ENCODE peak calls at places on chromosomes 2 and 18, in ten cellular contexts. B is SJSA1; T is HT1080; K is activated CD8-positive, alpha-beta memory T cell treated with anti-CD3 and anti-CD28 coated beads for 4 hours; N is substantia nigra; F is activated naive CD4-positive, alpha-beta T cell; O is stimulated activated CD4-positive, alpha-beta T cell treated with anti-CD3 and anti-CD28 coated beads, Interleukin-15, amount 100 ng/mL, for 1 hour; D is iPS DF 19.7; W is naive B cell; Y is left cardiac atrium. H is an unnamed sample.

GRCh38 chr2:21836261-21836660 is 712.5 kb downstream of the TDRD15 start:
- DNase-seq in W (no peak), K (no peak), O (no peak), B (no peak), Y (no peak), N (no peak), F (no peak), T (no peak), D (no peak), H (no peak)

GRCh38 chr2:207188601-207189000 is 22.9 kb upstream of the KLF7 start:
- DNase-seq in N (no peak), W (no peak), B (peak), Y (no peak), T (no peak), D (no peak), K (no peak), F (no peak), O (no peak), H (peak)

GRCh38 chr18:48781041-48781989 is 169.4 kb downstream of the SMAD7 start:
- DNase-seq in Y (peak), B (no peak), D (no peak), K (no peak), W (peak), N (peak), F (no peak), T (no peak), O (no peak), H (no peak)

GRCh38 chr2:148874868-148875341 is at the start of gene KIF5C:
- DNase-seq in K (peak), Y (peak), F (peak), N (peak), D (peak), T (peak), B (peak), O (peak), W (peak), H (peak)

GRCh38 chr2:191245869-191246531 is 796 bp downstream of the MYO1B start:
- DNase-seq in T (peak), O (no peak), W (peak), K (no peak), N (no peak), F (no peak), Y (peak), D (peak), B (peak), H (peak)

GRCh38 chr2:64854773-64855237 is 134.4 kb upstream of the SLC1A4 start:
- DNase-seq in D (no peak), O (no peak), Y (peak), W (no peak), N (no peak), B (no peak), F (no peak), T (peak), K (no peak), H (no peak)

GRCh38 chr2:157107877-157108276 is 149.6 kb upstream of the GALNT5 start:
- DNase-seq in T (peak), B (no peak), W (no peak), O (no peak), N (no peak), K (no peak), F (no peak), D (no peak), Y (no peak), H (peak)

GRCh38 chr2:209472386-209472832 is 48.6 kb downstream of the MAP2 start:
- DNase-seq in O (no peak), D (no peak), W (no peak), T (peak), B (no peak), Y (no peak), N (no peak), F (no peak), K (no peak), H (no peak)

GRCh38 chr2:224518806-224519580 is 66.2 kb downstream of the CUL3 start:
- DNase-seq in O (no peak), Y (no peak), B (peak), K (no peak), T (peak), F (no peak), W (no peak), D (no peak), N (no peak), H (no peak)

GRCh38 chr2:11368059-11368572 is 23.7 kb upstream of the ROCK2 start:
- DNase-seq in D (no peak), Y (peak), T (no peak), F (no peak), N (no peak), O (no peak), K (no peak), W (no peak), B (no peak), H (no peak)

GRCh38 chr2:39435974-39436591 is 1.0 kb downstream of the MAP4K3 start:
- DNase-seq in B (peak), W (no peak), Y (no peak), N (no peak), D (no peak), F (no peak), K (no peak), T (peak), O (no peak), H (no peak)

GRCh38 chr2:218357194-218358177 is 829 bp downstream of the CATIP start:
- DNase-seq in W (no peak), B (no peak), Y (no peak), T (no peak), K (no peak), N (no peak), F (no peak), D (no peak), O (no peak), H (no peak)

GRCh38 chr18:2889761-2890192 is 43.0 kb downstream of the EMILIN2 start:
- DNase-seq in D (no peak), B (no peak), F (no peak), T (no peak), K (no peak), Y (no peak), O (no peak), W (no peak), N (no peak), H (no peak)

GRCh38 chr2:233404227-233404626 is 49.9 kb downstream of the DGKD start:
- DNase-seq in D (no peak), O (peak), B (peak), K (peak), W (peak), F (peak), N (no peak), Y (no peak), T (peak), H (no peak)

H was measured in COR-L47.